ENCODE peak calls at places on chromosomes 16 and 17, in ten cellular contexts. F is pancreas; J is heart right ventricle; W is CD8-positive, alpha-beta T cell; R is psoas muscle; I is transverse colon; U is BE2C; X is cardiac muscle cell; Q is tibial artery; P is ascending aorta. O is an unnamed sample.
A peak's percentile ranks its signal among the peaks of the same experiment; 100 is the strongest.

GRCh38 chr16:84239910-84240309 is at the start of gene KCNG4:
- DNase-seq in F (no peak), J (no peak), W (no peak), R (no peak), I (no peak), U (peak; percentile 68), X (no peak), Q (no peak), P (no peak), O (no peak)

GRCh38 chr17:64378890-64379354 is 11.7 kb downstream of the PECAM1 start:
- DNase-seq in F (no peak), J (no peak), W (no peak), R (no peak), I (peak; percentile 55), U (peak; percentile 31), X (no peak), Q (peak; percentile 11), P (no peak), O (no peak)

GRCh38 chr16:63426275-63426870 is 1390.1 kb upstream of the CDH8 start:
- DNase-seq in F (no peak), J (no peak), W (no peak), R (no peak), I (no peak), U (no peak), X (peak; percentile 37), Q (no peak), P (no peak), O (no peak)

GRCh38 chr17:5789443-5789842 is 205.1 kb upstream of the NLRP1 start:
- DNase-seq in F (no peak), J (no peak), W (no peak), R (no peak), I (no peak), U (no peak), X (no peak), Q (no peak), P (no peak), O (no peak)

GRCh38 chr16:24977673-24978065 is 37.5 kb downstream of the ARHGAP17 start:
- DNase-seq in F (no peak), J (no peak), W (no peak), R (no peak), I (no peak), U (no peak), X (peak; percentile 83), Q (no peak), P (no peak), O (no peak)

GRCh38 chr16:81565633-81566032 is 121.0 kb downstream of the CMIP start:
- DNase-seq in F (no peak), J (no peak), W (no peak), R (no peak), I (no peak), U (no peak), X (no peak), Q (no peak), P (no peak), O (no peak)

GRCh38 chr17:43226393-43226792 is 2.0 kb downstream of the CCDC200 start:
- DNase-seq in F (no peak), J (no peak), W (no peak), R (no peak), I (no peak), U (no peak), X (no peak), Q (no peak), P (no peak), O (peak; percentile 16)

GRCh38 chr17:13940858-13941665 is 128.2 kb upstream of the COX10 start:
- DNase-seq in F (no peak), J (no peak), W (no peak), R (no peak), I (no peak), U (no peak), X (no peak), Q (no peak), P (no peak), O (no peak)

GRCh38 chr17:42880776-42881175 is 19.8 kb upstream of the G6PC1 start:
- DNase-seq in F (no peak), J (no peak), W (no peak), R (no peak), I (no peak), U (no peak), X (no peak), Q (no peak), P (no peak), O (no peak)

GRCh38 chr16:57532251-57532625 is 4.1 kb downstream of the CCDC102A start:
- DNase-seq in F (no peak), J (no peak), W (no peak), R (no peak), I (peak; percentile 4), U (no peak), X (no peak), Q (peak; percentile 53), P (no peak), O (no peak)

GRCh38 chr16:77457046-77457445 is 22.2 kb upstream of the ADAMTS18 start:
- DNase-seq in F (no peak), J (no peak), W (no peak), R (no peak), I (no peak), U (no peak), X (no peak), Q (no peak), P (no peak), O (no peak)

GRCh38 chr17:68089881-68090280 is 54.3 kb downstream of the KPNA2 start:
- DNase-seq in F (no peak), J (peak; percentile 72), W (no peak), R (no peak), I (peak; percentile 55), U (peak; percentile 54), X (peak; percentile 26), Q (no peak), P (no peak), O (peak; percentile 78)

GRCh38 chr17:50312311-50312710 is 33.6 kb upstream of the XYLT2 start:
- DNase-seq in F (no peak), J (no peak), W (no peak), R (no peak), I (no peak), U (no peak), X (peak; percentile 46), Q (no peak), P (no peak), O (no peak)

GRCh38 chr17:48374650-48375230 is 55.3 kb downstream of the SKAP1 start:
- DNase-seq in F (no peak), J (no peak), W (peak; percentile 5), R (no peak), I (peak; percentile 67), U (peak; percentile 51), X (peak; percentile 6), Q (no peak), P (no peak), O (no peak)

GRCh38 chr17:16980061-16980460 is 8.1 kb upstream of the TNFRSF13B start:
- DNase-seq in F (no peak), J (no peak), W (no peak), R (no peak), I (no peak), U (no peak), X (no peak), Q (no peak), P (no peak), O (no peak)
- H3K4me3 ChIP-seq in F (no peak overlapping the region), J (no peak overlapping the region), W (no peak overlapping the region), R (no peak overlapping the region), I (no peak overlapping the region), U (no peak overlapping the region), X (no peak overlapping the region), Q (no peak overlapping the region), P (no peak overlapping the region), O (no peak overlapping the region)

DNA sequence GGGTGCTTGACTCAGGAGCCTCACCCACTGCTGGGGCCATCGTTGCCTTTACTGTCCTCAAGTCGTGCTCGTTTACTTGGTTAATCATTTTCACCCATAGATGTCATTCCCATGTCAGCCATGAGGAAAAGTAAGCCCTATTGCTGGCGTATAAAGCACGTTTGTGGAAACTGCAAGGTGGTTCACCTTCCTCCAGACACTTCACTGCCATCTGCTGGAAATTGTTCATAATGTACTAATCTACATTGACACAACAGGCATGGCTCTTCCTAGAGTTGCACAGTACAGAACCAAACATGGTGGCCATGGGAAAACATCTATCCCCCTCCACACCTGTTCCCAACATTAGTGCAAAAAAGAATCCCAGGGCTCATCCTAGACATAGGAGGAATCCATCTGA is 116.6 kb downstream of the ZNF18 start:
- DNase-seq in F (no peak), J (peak; percentile 7), W (no peak), R (no peak), I (peak; percentile 14), U (no peak), X (peak; percentile 2), Q (no peak), P (no peak), O (no peak)
- TF ChIP-seq CTCF in F (no peak), J (peak; percentile 38), W (no peak), R (no peak), I (peak; percentile 45), U (no peak), X (no peak), Q (no peak), P (no peak), O (no peak)

GRCh38 chr17:40558651-40559015 is 6.6 kb downstream of the CCR7 start:
- DNase-seq in F (no peak), J (no peak), W (no peak), R (no peak), I (no peak), U (no peak), X (no peak), Q (no peak), P (no peak), O (no peak)
- H3K4me1 ChIP-seq in F (no peaks in the 10 kb centered on the region), J (peaks cover 47% of the 10 kb centered on the region), W (peaks cover 69% of the 10 kb centered on the region), R (peaks cover 5% of the 10 kb centered on the region), I (peaks cover 20% of the 10 kb centered on the region), U (peaks cover 29% of the 10 kb centered on the region), X (peaks cover 34% of the 10 kb centered on the region), Q (no peaks in the 10 kb centered on the region), P (peaks cover 10% of the 10 kb centered on the region), O (peaks cover 33% of the 10 kb centered on the region)

GRCh38 chr16:4682616-4683254 is 10.6 kb upstream of the NUDT16L1 start:
- DNase-seq in F (peak; percentile 77), J (no peak), W (no peak), R (no peak), I (no peak), U (peak; percentile 73), X (peak; percentile 23), Q (no peak), P (no peak), O (peak; percentile 74)
- H3K4me3 ChIP-seq in F (no peak overlapping the region), J (no peak overlapping the region), W (no peak overlapping the region), R (no peak overlapping the region), I (no peak overlapping the region), U (no peak overlapping the region), X (no peak overlapping the region), Q (no peak overlapping the region), P (no peak overlapping the region), O (no peak overlapping the region)

O was measured in lung.